ENCODE peak calls at places on chromosome 4, in ten cellular contexts. N is transverse colon, K is HepG2, F is H1, E is K562, R is stomach, D is SK-N-SH, I is upper lobe of left lung, X is suprapubic skin, T is GM12878. Y is an unnamed sample.
A peak's percentile ranks its signal among the peaks of the same experiment; 100 is the strongest.

GRCh38 chr4:4606321-4606720 is 64.5 kb upstream of the STX18 start:
- DNase-seq in T (no peak), N (no peak), X (no peak), I (peak; percentile 32), R (no peak), F (no peak), K (no peak), D (no peak), E (peak; percentile 18), Y (no peak)

GRCh38 chr4:5952286-5953002 is 59.6 kb upstream of the CRMP1 start:
- DNase-seq in X (no peak), R (no peak), F (no peak), K (no peak), D (no peak), E (no peak), I (no peak), N (no peak), T (no peak), Y (peak; percentile 22)

GRCh38 chr4:147157860-147158701 is 212.4 kb upstream of the TTC29 start:
- DNase-seq in F (peak; percentile 75), X (no peak), E (no peak), I (peak; percentile 82), D (peak; percentile 78), T (no peak), R (peak; percentile 28), K (peak; percentile 39), N (peak; percentile 9), Y (no peak)

GRCh38 chr4:112189754-112190153 is 41.8 kb upstream of the AP1AR start:
- DNase-seq in D (peak; percentile 30), F (no peak), T (no peak), R (no peak), X (no peak), N (no peak), E (no peak), I (no peak), K (no peak), Y (no peak)

GRCh38 chr4:142402156-142402555 is 443.9 kb downstream of the INPP4B start:
- DNase-seq in K (no peak), T (no peak), I (no peak), E (no peak), N (no peak), F (no peak), X (no peak), D (no peak), R (no peak), Y (no peak)

GRCh38 chr4:165301833-165302232 is 25.6 kb upstream of the MSMO1 start:
- DNase-seq in E (no peak), K (no peak), I (no peak), X (no peak), N (no peak), D (no peak), F (no peak), T (no peak), R (no peak), Y (no peak)

GRCh38 chr4:8607603-8608481 is 15.3 kb downstream of the CPZ start:
- DNase-seq in F (peak; percentile 99), X (no peak), R (peak; percentile 38), T (no peak), N (peak; percentile 23), I (peak; percentile 92), D (peak; percentile 97), E (peak; percentile 42), K (no peak), Y (no peak)

GRCh38 chr4:21835712-21836111 is 112.9 kb downstream of the KCNIP4 start:
- DNase-seq in K (no peak), I (no peak), N (no peak), E (no peak), R (no peak), D (no peak), T (no peak), X (no peak), F (no peak), Y (no peak)

GRCh38 chr4:77025643-77026321 is 50.0 kb downstream of the CCNI start:
- DNase-seq in I (no peak), E (no peak), R (no peak), T (peak; percentile 7), N (no peak), K (no peak), F (no peak), X (no peak), D (no peak), Y (no peak)

GRCh38 chr4:169220446-169220845 is 50.3 kb downstream of the SH3RF1 start:
- DNase-seq in E (no peak), K (peak; percentile 28), R (no peak), N (no peak), F (no peak), D (no peak), I (no peak), T (no peak), X (no peak), Y (no peak)

GRCh38 chr4:337932-338758 is 531 bp downstream of the ZNF141 start:
- DNase-seq in N (no peak), T (no peak), F (peak; percentile 50), I (peak; percentile 93), X (peak; percentile 76), E (no peak), R (peak; percentile 40), K (no peak), D (no peak), Y (no peak)
- H3K9me3 ChIP-seq in N (peaks cover 27% of the 10 kb centered on the region), T (peaks cover 30% of the 10 kb centered on the region), F (no peaks in the 10 kb centered on the region), I (peaks cover 36% of the 10 kb centered on the region), X (no peaks in the 10 kb centered on the region), E (no peaks in the 10 kb centered on the region), R (peaks cover 32% of the 10 kb centered on the region), K (peaks cover 86% of the 10 kb centered on the region), D (no peaks in the 10 kb centered on the region), Y (no peaks in the 10 kb centered on the region)

DNA sequence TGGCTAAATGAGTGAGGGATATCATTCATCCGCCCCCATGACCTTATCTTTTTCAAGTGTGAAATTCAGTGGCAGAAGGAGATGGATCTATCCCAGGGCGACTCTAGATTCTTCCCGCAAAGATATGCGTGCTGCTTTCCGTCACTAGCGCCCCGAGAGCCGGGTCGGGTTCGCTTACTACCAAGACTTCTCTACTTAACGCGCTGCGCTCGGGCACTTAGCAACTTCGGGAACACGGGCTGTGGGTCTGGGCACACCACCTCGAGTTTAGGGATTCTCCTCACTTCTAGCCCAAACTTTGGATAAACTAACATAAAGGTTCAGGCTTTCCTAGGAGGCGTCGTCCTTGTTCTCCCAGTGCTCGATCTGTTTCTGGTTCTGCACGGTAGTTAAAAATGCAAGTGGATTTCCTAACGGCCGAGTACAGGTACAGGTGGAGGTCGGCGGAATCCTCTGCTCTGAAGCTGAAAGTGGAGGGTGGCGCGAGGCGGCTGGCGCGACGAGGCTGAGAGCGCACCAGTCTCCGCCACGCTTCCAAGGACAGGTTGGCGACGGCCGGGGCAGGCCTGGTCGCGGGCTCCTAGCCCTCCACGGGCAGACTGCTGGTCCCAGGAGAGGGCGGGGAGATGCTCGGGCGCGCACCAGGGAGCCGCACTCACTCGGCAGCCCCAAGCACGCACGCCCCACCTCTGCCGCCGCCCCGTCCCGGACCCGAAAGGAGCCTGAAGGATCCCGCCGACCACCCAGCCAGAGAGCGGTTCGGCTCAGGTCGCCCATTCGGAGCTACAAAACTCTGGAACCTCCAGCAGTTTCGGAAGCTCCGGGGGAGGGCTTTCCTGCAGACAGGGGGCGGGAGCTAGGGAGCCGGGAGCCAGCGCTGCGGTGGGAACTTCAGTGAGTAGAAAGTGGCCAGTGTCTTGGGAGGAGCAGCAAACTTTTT is 100.8 kb upstream of the TENM3 start:
- DNase-seq in R (no peak), D (no peak), F (peak; percentile 84), T (no peak), E (no peak), I (peak; percentile 84), N (no peak), X (no peak), K (no peak), Y (no peak)
- TF ChIP-seq EP300 in R (no peak), D (no peak), F (no peak), T (no peak), E (no peak), I (no peak), N (no peak), X (no peak), K (no peak), Y (no peak)

DNA sequence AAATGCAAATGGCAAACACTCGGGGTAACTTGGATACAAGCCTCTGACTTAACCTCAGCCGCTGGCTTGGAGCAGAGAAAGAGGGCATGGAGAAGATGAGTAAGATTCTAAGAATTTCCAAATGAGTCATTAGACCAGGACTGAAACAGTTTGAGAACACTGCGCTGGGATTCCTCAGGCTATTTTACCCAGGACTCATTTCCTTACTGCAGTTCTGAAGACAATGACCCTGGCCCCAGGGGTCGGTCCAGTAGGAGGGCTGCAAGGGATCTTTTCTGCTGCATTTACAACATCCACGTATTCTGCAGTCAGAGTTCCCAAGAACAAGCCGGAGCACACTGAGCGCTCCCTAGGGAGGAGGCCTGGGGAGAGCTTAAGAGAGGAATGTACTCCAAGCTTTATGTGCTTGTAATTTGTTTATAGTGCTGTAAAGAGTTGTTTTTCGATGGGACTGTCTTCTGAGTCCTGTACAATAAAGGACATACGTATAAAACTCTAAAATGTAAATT is 27.3 kb upstream of the SORBS2 start:
- DNase-seq in T (no peak), N (peak; percentile 57), F (peak; percentile 70), R (no peak), K (no peak), D (no peak), I (no peak), E (no peak), X (no peak), Y (peak; percentile 81)
- TF ChIP-seq POLR2AphosphoS5 in T (no peak), N (peak; percentile 66), F (no peak), R (peak; percentile 47), K (no peak), D (peak; percentile 59), I (no peak), E (no peak), X (no peak), Y (peak; percentile 27)

DNA sequence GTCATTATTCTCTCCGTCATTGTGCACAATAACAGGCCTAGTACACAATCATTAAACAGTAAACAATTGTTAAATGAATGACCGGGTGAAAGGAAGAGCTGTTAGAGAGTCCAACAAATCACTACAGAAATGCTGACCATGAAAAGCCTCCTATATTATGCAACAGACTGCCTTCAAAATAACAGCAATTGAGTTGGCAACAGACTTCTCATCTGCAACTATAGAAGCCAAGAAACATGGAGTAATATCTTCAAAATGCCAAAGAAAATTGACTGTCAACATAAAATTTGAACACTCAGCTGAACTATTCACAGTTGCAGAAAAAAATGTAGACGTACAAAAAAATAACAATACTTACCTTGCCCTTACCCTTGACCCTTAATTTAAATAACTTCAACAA is 26.2 kb downstream of the CHRNA9 start:
- DNase-seq in E (no peak), F (no peak), K (no peak), R (no peak), I (no peak), D (no peak), X (no peak), N (no peak), T (no peak), Y (no peak)
- H3K9me3 ChIP-seq in E (no peaks in the 10 kb centered on the region), F (no peaks in the 10 kb centered on the region), K (peaks cover 3% of the 10 kb centered on the region), R (peaks cover 8% of the 10 kb centered on the region), I (no peaks in the 10 kb centered on the region), D (no peaks in the 10 kb centered on the region), X (no peaks in the 10 kb centered on the region), N (peaks cover 4% of the 10 kb centered on the region), T (no peaks in the 10 kb centered on the region), Y (peaks cover 3% of the 10 kb centered on the region)

GRCh38 chr4:108058685-108059440 is 69.2 kb downstream of the HADH start:
- DNase-seq in F (no peak), N (no peak), K (peak; percentile 27), D (no peak), X (no peak), E (no peak), R (no peak), T (no peak), I (peak; percentile 51), Y (no peak)
- TF ChIP-seq EP300 in F (no peak), N (no peak), K (no peak), D (no peak), X (no peak), E (no peak), R (no peak), T (no peak), I (no peak), Y (no peak)

GRCh38 chr4:145132521-145133098 is 34.5 kb downstream of the ABCE1 start:
- DNase-seq in K (no peak), F (no peak), E (peak; percentile 3), T (peak; percentile 53), X (no peak), N (no peak), I (no peak), D (no peak), R (no peak), Y (no peak)
- TF ChIP-seq POLR2AphosphoS5 in K (peak; percentile 26), F (no peak), E (peak; percentile 50), T (peak; percentile 41), X (no peak), N (no peak), I (no peak), D (no peak), R (no peak), Y (no peak)

Y was measured in sigmoid colon.